ENCODE peak calls at places on chromosomes 6 and 20, in six cellular contexts. O is astrocyte; Y is ELF-1; D is stimulated activated CD4-positive, alpha-beta T cell treated with anti-CD3 and anti-CD28 coated beads, Interleukin-12 subunit alpha, Interleukin-12 subunit beta, amount 100 ng/mL, for 48 hours; X is OCI-LY7; U is NCI-H345. G is an unnamed sample.

GRCh38 chr6:40444307-40444706 is 142.9 kb downstream of the LRFN2 start:
- DNase-seq in O (no peak), Y (no peak), D (no peak), X (no peak), U (no peak), G (no peak)

GRCh38 chr6:31558631-31559500 is 11.5 kb downstream of the NFKBIL1 start:
- DNase-seq in O (no peak), Y (no peak), D (peak), X (peak), U (no peak), G (no peak)

GRCh38 chr20:20073851-20074252 is 21.5 kb downstream of the CFAP61 start:
- DNase-seq in O (no peak), Y (no peak), D (no peak), X (no peak), U (peak), G (no peak)

GRCh38 chr20:62702886-62703852 is 5.5 kb upstream of the NTSR1 start:
- DNase-seq in O (peak), Y (no peak), D (no peak), X (no peak), U (peak), G (no peak)

GRCh38 chr6:73927421-73927820 is 231.4 kb downstream of the CD109 start:
- DNase-seq in O (no peak), Y (no peak), D (no peak), X (no peak), U (no peak), G (peak)

GRCh38 chr6:79946242-79946641 is 1.1 kb downstream of the ELOVL4 start:
- DNase-seq in O (peak), Y (peak), D (no peak), X (peak), U (peak), G (peak)

GRCh38 chr6:116136933-116137340 is 11.0 kb upstream of the COL10A1 start:
- DNase-seq in O (peak), Y (no peak), D (no peak), X (no peak), U (no peak), G (no peak)

GRCh38 chr20:4545526-4545925 is 176.2 kb upstream of the PRND start:
- DNase-seq in O (peak), Y (no peak), D (no peak), X (no peak), U (no peak), G (no peak)

GRCh38 chr20:13392391-13392790 is 171.3 kb downstream of the ISM1 start:
- DNase-seq in O (no peak), Y (no peak), D (no peak), X (no peak), U (no peak), G (no peak)

GRCh38 chr20:9838378-9839295 is at the start of gene PAK5:
- DNase-seq in O (peak), Y (peak), D (no peak), X (no peak), U (peak), G (peak)

GRCh38 chr6:351011-351866 is 40.3 kb upstream of the IRF4 start:
- DNase-seq in O (no peak), Y (no peak), D (no peak), X (no peak), U (no peak), G (no peak)

GRCh38 chr6:7587631-7588100 is 2.3 kb upstream of the SNRNP48 start:
- DNase-seq in O (peak), Y (peak), D (no peak), X (no peak), U (no peak), G (no peak)

GRCh38 chr6:12875061-12875460 is 158.5 kb downstream of the PHACTR1 start:
- DNase-seq in O (peak), Y (no peak), D (no peak), X (no peak), U (no peak), G (no peak)